ENCODE peak calls at places on chromosomes 4 and X, in five cellular contexts. R is NCI-H510A; E is activated naive CD4-positive, alpha-beta T cell; Y is activated T-helper 1 cell treated with anti-CD3 and anti-CD28 coated beads, Interleukin-2, amount 50 U/mL, for 16 hours; M is brain microvascular endothelial cell. A is an unnamed sample.
A peak's percentile ranks its signal among the peaks of the same experiment; 100 is the strongest.

GRCh38 chr4:106609917-106610316 is 241.3 kb upstream of the GIMD1 start:
- DNase-seq in R (no peak), E (no peak), Y (no peak), M (no peak), A (no peak)

GRCh38 chr4:23006756-23007155 is 314.0 kb downstream of the GBA3 start:
- DNase-seq in R (no peak), E (no peak), Y (no peak), M (no peak), A (no peak)

GRCh38 chr4:48490680-48491513 is 845 bp downstream of the ZAR1 start:
- DNase-seq in R (no peak), E (no peak), Y (no peak), M (no peak), A (no peak)

GRCh38 chrX:5726246-5726645 is 502.4 kb downstream of the NLGN4X start:
- DNase-seq in R (no peak), E (no peak), Y (no peak), M (no peak), A (no peak)

GRCh38 chrX:110015027-110015426 is 12.1 kb downstream of the TMEM164 start:
- DNase-seq in R (no peak), E (no peak), Y (no peak), M (no peak), A (no peak)

GRCh38 chrX:80808160-80808735 is 1.4 kb downstream of the BRWD3 start:
- DNase-seq in R (no peak), E (peak; percentile 3), Y (peak; percentile 27), M (peak; percentile 60), A (peak; percentile 77)

GRCh38 chr4:18247189-18247588 is 225.6 kb upstream of the LCORL start:
- DNase-seq in R (no peak), E (no peak), Y (no peak), M (no peak), A (no peak)

GRCh38 chrX:42602566-42602965 is 175.4 kb downstream of the PPP1R2C start:
- DNase-seq in R (no peak), E (no peak), Y (no peak), M (no peak), A (no peak)

GRCh38 chr4:75030649-75031235 is 97.8 kb downstream of the PARM1 start:
- DNase-seq in R (no peak), E (no peak), Y (no peak), M (no peak), A (no peak)

GRCh38 chrX:153523269-153523668 is 5.8 kb downstream of the ATP2B3 start:
- DNase-seq in R (no peak), E (no peak), Y (no peak), M (no peak), A (no peak)

GRCh38 chrX:15645266-15645665 is 19.3 kb downstream of the CLTRN start:
- DNase-seq in R (no peak), E (no peak), Y (no peak), M (no peak), A (peak; percentile 50)

GRCh38 chrX:153908219-153908875 is 3.9 kb downstream of the AVPR2 start:
- DNase-seq in R (no peak), E (no peak), Y (no peak), M (no peak), A (no peak)

GRCh38 chr4:22686156-22686555 is 6.6 kb upstream of the GBA3 start:
- DNase-seq in R (no peak), E (no peak), Y (no peak), M (peak; percentile 5), A (no peak)

GRCh38 chr4:54189140-54189539 is 40.0 kb upstream of the PDGFRA start:
- DNase-seq in R (no peak), E (no peak), Y (no peak), M (no peak), A (no peak)

GRCh38 chr4:38677466-38677865 is 13.5 kb downstream of the KLF3 start:
- DNase-seq in R (no peak), E (no peak), Y (no peak), M (no peak), A (no peak)

GRCh38 chrX:118272237-118272636 is 73.7 kb upstream of the WDR44 start:
- DNase-seq in R (no peak), E (no peak), Y (no peak), M (no peak), A (no peak)

GRCh38 chr4:4182835-4183568 is 43.7 kb downstream of the OTOP1 start:
- DNase-seq in R (no peak), E (no peak), Y (no peak), M (no peak), A (no peak)

GRCh38 chrX:39204945-39205344 is 403.7 kb downstream of the MID1IP1 start:
- DNase-seq in R (no peak), E (no peak), Y (no peak), M (no peak), A (no peak)

GRCh38 chrX:81308086-81308852 is 106.4 kb downstream of the SH3BGRL start:
- DNase-seq in R (no peak), E (no peak), Y (no peak), M (no peak), A (no peak)

GRCh38 chr4:1362046-1362445 is 15.0 kb downstream of the UVSSA start:
- DNase-seq in R (no peak), E (no peak), Y (no peak), M (no peak), A (no peak)

GRCh38 chr4:52780206-52780605 is 29.0 kb upstream of the ERVMER34-1 start:
- DNase-seq in R (no peak), E (no peak), Y (no peak), M (no peak), A (no peak)

GRCh38 chr4:86218721-86219481 is 141.0 kb downstream of the MAPK10 start:
- DNase-seq in R (no peak), E (no peak), Y (no peak), M (peak; percentile 23), A (peak; percentile 43)

GRCh38 chr4:186685744-186686143 is 37.9 kb downstream of the FAT1 start:
- DNase-seq in R (no peak), E (no peak), Y (no peak), M (peak; percentile 72), A (no peak)

GRCh38 chr4:17577660-17578481 is 873 bp downstream of the LAP3 start:
- DNase-seq in R (peak; percentile 23), E (peak; percentile 12), Y (peak; percentile 4), M (peak; percentile 5), A (no peak)

GRCh38 chr4:25441519-25442117 is 64.6 kb downstream of the ANAPC4 start:
- DNase-seq in R (peak; percentile 51), E (no peak), Y (no peak), M (peak; percentile 68), A (peak; percentile 77)

GRCh38 chr4:107689912-107690587 is 30.0 kb downstream of the PAPSS1 start:
- DNase-seq in R (no peak), E (no peak), Y (no peak), M (peak; percentile 76), A (no peak)

GRCh38 chrX:48800574-48801280 is 1.1 kb upstream of the HDAC6 start:
- DNase-seq in R (no peak), E (no peak), Y (no peak), M (no peak), A (no peak)

GRCh38 chr4:139743027-139743426 is 77.4 kb downstream of the MGST2 start:
- DNase-seq in R (no peak), E (no peak), Y (no peak), M (no peak), A (no peak)

GRCh38 chr4:91630054-91630453 is 673.7 kb upstream of the GRID2 start:
- DNase-seq in R (no peak), E (no peak), Y (no peak), M (no peak), A (no peak)

GRCh38 chrX:46327229-46328081 is 217.8 kb downstream of the ZNF674 start:
- DNase-seq in R (no peak), E (no peak), Y (no peak), M (peak; percentile 5), A (peak; percentile 83)

GRCh38 chrX:22629105-22629725 is 356.5 kb downstream of the CBLL2 start:
- DNase-seq in R (no peak), E (no peak), Y (no peak), M (peak; percentile 64), A (no peak)

GRCh38 chr4:183130328-183131155 is 31.5 kb downstream of the WWC2 start:
- DNase-seq in R (no peak), E (no peak), Y (no peak), M (peak; percentile 40), A (no peak)

GRCh38 chrX:72478853-72479252 is 93.8 kb downstream of the HDAC8 start:
- DNase-seq in R (no peak), E (no peak), Y (no peak), M (no peak), A (no peak)

GRCh38 chr4:3393171-3393570 is 48.6 kb upstream of the HGFAC start:
- DNase-seq in R (no peak), E (no peak), Y (no peak), M (no peak), A (no peak)

GRCh38 chrX:151336809-151337208 is 60.2 kb upstream of the VMA21 start:
- DNase-seq in R (no peak), E (no peak), Y (no peak), M (no peak), A (no peak)

GRCh38 chrX:73262991-73263390 is 48.3 kb upstream of the NAP1L2 start:
- DNase-seq in R (no peak), E (no peak), Y (no peak), M (no peak), A (peak; percentile 38)

A was measured in HAP-1.